ENCODE peak calls at places on chromosomes 12 and 14, in four cellular contexts. G is heart left ventricle, C is posterior cingulate gyrus, A is amniotic stem cell. E is an unnamed sample.

GRCh38 chr12:126910570-126910969 is 1356.4 kb upstream of the TMEM132C start:
- DNase-seq in C (no peak), G (no peak), A (no peak), E (no peak)

GRCh38 chr12:52313926-52314325 is 7.3 kb downstream of the KRT83 start:
- DNase-seq in C (no peak), G (no peak), A (no peak), E (no peak)

GRCh38 chr12:2288001-2288400 is 235.2 kb downstream of the CACNA1C start:
- DNase-seq in A (no peak), C (no peak), G (no peak), E (no peak)

GRCh38 chr12:29234965-29235364 is 85.9 kb downstream of the FAR2 start:
- DNase-seq in C (no peak), A (no peak), G (no peak), E (no peak)

GRCh38 chr12:100574262-100575074 is 984 bp downstream of the GAS2L3 start:
- DNase-seq in G (no peak), A (no peak), C (no peak), E (peak)

GRCh38 chr14:65637780-65638179 is 225.2 kb downstream of the FUT8 start:
- DNase-seq in A (no peak), G (no peak), C (no peak), E (no peak)

GRCh38 chr12:712172-712863 is 40.1 kb upstream of the WNK1 start:
- DNase-seq in C (peak), G (no peak), A (no peak), E (no peak)

GRCh38 chr12:88057994-88058718 is 29.0 kb upstream of the C12orf50 start:
- DNase-seq in G (peak), A (no peak), C (peak), E (no peak)

GRCh38 chr14:102776761-102777710 is at the start of gene TRAF3:
- DNase-seq in C (peak), A (peak), G (peak), E (peak)

GRCh38 chr12:21756699-21757098 is 17.8 kb downstream of the KCNJ8 start:
- DNase-seq in A (no peak), C (no peak), G (no peak), E (no peak)

GRCh38 chr14:104119119-104119699 is 19.2 kb upstream of the KIF26A start:
- DNase-seq in G (peak), A (no peak), C (no peak), E (peak)

GRCh38 chr14:90535556-90535930 is 138.7 kb downstream of the CALM1 start:
- DNase-seq in A (no peak), C (no peak), G (peak), E (no peak)

GRCh38 chr12:51793201-51793600 is 55.3 kb downstream of the FIGNL2 start:
- DNase-seq in G (no peak), A (no peak), C (no peak), E (no peak)

GRCh38 chr12:89883630-89884364 is 175.2 kb upstream of the ATP2B1 start:
- DNase-seq in C (no peak), A (no peak), G (no peak), E (no peak)

E was measured in sciatic nerve.